ENCODE peak calls at places on chromosomes 7 and 10, in seven cellular contexts. O, U, Q, Z, Y, J and D are unnamed samples.

GRCh38 chr10:68665841-68666240 is 55.2 kb upstream of the CCAR1 start:
- DNase-seq in O (no peak), U (no peak), Q (no peak), Z (no peak), Y (no peak), J (no peak), D (peak)

GRCh38 chr10:66180651-66181318 is 745.1 kb upstream of the LRRTM3 start:
- DNase-seq in O (peak), U (no peak), Q (peak), Z (no peak), Y (peak), J (no peak), D (peak)

GRCh38 chr10:25036381-25036780 is 20.0 kb downstream of the THNSL1 start:
- DNase-seq in O (no peak), U (no peak), Q (no peak), Z (no peak), Y (no peak), J (no peak), D (no peak)

GRCh38 chr7:81499262-81500116 is 270.4 kb downstream of the HGF start:
- DNase-seq in O (peak), U (no peak), Q (peak), Z (no peak), Y (no peak), J (no peak), D (peak)

GRCh38 chr7:81501220-81501619 is 268.6 kb downstream of the HGF start:
- DNase-seq in O (peak), U (no peak), Q (peak), Z (no peak), Y (no peak), J (no peak), D (no peak)

GRCh38 chr7:65907501-65908198 is 34.8 kb downstream of the VKORC1L1 start:
- DNase-seq in O (no peak), U (no peak), Q (no peak), Z (no peak), Y (no peak), J (no peak), D (no peak)

GRCh38 chr7:128021361-128021760 is 9.9 kb downstream of the LRRC4 start:
- DNase-seq in O (no peak), U (no peak), Q (no peak), Z (no peak), Y (no peak), J (no peak), D (no peak)

GRCh38 chr7:127715901-127716300 is 63.9 kb downstream of the SND1 start:
- DNase-seq in O (no peak), U (no peak), Q (no peak), Z (no peak), Y (no peak), J (no peak), D (no peak)

GRCh38 chr7:92839901-92840300 is 3.5 kb upstream of the CDK6 start:
- DNase-seq in O (no peak), U (no peak), Q (no peak), Z (no peak), Y (no peak), J (no peak), D (no peak)

DNA sequence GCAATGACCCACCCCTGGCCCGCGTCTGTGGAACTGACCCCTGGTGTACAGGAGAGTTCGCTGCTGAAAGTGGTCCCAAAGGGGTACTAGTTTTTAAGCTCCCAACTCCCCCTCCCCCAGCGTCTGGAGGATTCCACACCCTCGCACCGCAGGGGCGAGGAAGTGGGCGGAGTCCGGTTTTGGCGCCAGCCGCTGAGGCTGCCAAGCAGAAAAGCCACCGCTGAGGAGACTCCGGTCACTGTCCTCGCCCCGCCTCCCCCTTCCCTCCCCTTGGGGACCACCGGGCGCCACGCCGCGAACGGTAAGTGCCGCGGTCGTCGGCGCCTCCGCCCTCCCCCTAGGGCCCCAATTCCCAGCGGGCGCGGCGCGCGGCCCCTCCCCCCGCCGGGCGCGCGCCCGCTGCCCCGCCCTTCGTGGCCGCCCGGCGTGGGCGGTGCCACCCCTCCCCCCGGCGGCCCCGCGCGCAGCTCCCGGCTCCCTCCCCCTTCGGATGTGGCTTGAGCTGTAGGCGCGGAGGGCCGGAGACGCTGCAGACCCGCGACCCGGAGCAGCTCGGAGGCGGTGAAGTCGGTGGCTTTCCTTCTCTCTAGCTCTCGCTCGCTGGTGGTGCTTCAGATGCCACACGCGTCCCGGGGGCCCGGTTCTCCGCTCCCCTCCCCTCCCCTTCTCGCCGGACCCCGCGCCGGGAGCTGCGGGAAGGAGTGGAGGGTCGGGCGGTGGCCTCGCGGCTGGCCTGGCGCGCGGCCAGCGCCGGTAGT is at the start of gene CBX3:
- DNase-seq in O (peak), U (peak), Q (no peak), Z (peak), Y (peak), J (peak), D (no peak)
- TF ChIP-seq CTCF in O (no peak), U (no peak), Q (no peak), Z (no peak), Y (no peak), J (no peak), D (no peak)

DNA sequence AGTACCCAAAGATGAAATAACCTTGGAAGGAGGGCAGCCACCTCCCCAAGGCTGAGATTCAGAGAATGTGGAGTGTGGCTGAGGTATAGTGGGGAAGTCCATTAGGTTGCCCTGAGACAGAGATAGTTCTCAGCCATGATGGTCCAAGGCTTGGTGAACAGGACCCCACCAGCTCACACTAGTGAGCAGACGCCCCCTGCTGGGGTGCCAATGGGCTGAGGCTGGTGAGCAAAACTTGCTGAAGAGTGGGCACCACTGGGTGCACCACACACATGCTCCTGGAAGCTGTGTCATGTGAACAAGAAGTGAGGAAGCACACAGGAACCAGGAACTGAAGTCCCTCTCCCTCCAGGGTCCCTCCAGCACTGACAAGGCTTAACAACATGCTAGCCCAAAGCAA is 8.9 kb downstream of the FBXL13 start:
- DNase-seq in O (peak), U (peak), Q (peak), Z (no peak), Y (peak), J (no peak), D (no peak)
- TF ChIP-seq CTCF in O (peak), U (no peak), Q (peak), Z (no peak), Y (no peak), J (no peak), D (peak)

DNA sequence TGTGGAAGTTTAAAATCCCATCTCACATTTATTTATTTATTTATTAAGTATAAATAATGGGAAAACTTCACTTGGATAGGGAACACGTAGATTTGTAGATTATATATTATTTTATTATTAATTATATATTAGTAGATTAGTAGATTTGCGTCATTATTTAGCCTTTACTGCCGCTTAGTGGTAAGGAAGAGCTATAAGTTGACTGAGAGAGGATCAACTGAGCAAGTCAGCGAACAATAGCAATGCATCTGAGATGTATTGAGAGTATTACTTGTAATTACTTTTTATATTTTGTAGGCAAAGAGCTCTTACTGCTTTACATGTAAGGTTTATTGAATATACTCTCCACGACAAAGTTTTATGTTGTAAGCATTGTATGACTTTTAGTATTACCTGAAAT is 244.5 kb upstream of the ANKRD30A start:
- DNase-seq in O (peak), U (no peak), Q (peak), Z (no peak), Y (no peak), J (no peak), D (no peak)
- TF ChIP-seq CTCF in O (peak), U (no peak), Q (peak), Z (peak), Y (no peak), J (peak), D (peak)

GRCh38 chr7:135662373-135663114 is at the start of gene STMP1:
- DNase-seq in O (peak), U (peak), Q (peak), Z (peak), Y (peak), J (peak), D (peak)
- TF ChIP-seq CTCF in O (no peak), U (no peak), Q (peak), Z (peak), Y (no peak), J (no peak), D (peak)

DNA sequence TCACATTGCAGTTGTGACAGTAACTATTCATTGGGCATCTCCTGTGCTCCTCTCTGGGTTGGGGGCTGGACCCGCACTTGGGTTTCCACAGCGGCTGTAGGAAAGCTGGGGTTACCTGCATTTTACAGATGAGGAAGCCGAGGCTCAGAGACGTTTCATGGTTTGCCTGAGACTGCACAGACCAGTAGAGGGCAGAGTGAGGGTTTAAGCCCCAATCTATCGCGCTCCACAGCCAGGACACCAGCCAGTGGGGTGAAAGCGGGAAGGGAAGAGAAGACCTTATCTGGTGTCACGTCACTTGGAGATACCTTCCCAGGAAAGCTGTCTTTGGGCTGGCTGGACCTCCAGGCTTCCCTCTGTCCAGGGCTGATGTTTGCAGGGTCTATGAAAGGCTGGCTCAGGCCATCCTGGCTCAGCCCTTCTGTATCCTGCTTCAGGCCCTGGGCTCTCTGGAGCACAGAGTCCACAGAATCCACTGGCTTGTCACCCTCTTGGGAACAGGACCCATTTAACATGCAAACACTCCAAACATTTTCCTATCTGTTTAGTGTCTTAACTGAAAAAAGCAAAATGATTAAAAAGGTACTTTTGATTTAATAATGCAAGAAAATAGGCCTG is 167.7 kb downstream of the EMX2 start:
- DNase-seq in O (no peak), U (no peak), Q (no peak), Z (no peak), Y (no peak), J (no peak), D (no peak)
- TF ChIP-seq CTCF in O (no peak), U (no peak), Q (no peak), Z (no peak), Y (no peak), J (no peak), D (no peak)